ENCODE peak calls at places on chromosomes 3 and 15, in ten cellular contexts. E is SK-N-SH, T is HepG2, H is endothelial cell of umbilical vein, K is WTC11, B is A549, N is HCT116, L is GM12878, Q is H1, C is K562. U is an unnamed sample.
A peak's percentile ranks its signal among the peaks of the same experiment; 100 is the strongest.

GRCh38 chr3:11552289-11553264 is 91.1 kb downstream of the VGLL4 start:
- DNase-seq in B (no peak), Q (no peak), E (no peak), L (no peak), T (no peak), H (no peak), C (no peak), K (no peak), N (no peak), U (no peak)

GRCh38 chr3:41327718-41328117 is 128.4 kb downstream of the CTNNB1 start:
- DNase-seq in E (no peak), T (no peak), H (no peak), Q (no peak), K (no peak), L (no peak), C (no peak), N (no peak), B (no peak), U (no peak)

GRCh38 chr15:67670647-67671305 is 128.3 kb downstream of the MAP2K5 start:
- DNase-seq in C (peak; percentile 8), H (no peak), B (no peak), N (no peak), T (no peak), L (no peak), K (no peak), E (no peak), Q (no peak), U (no peak)

GRCh38 chr3:51718547-51719412 is 11.9 kb downstream of the GRM2 start:
- DNase-seq in N (peak; percentile 68), E (peak; percentile 89), L (peak; percentile 23), B (peak; percentile 70), T (peak; percentile 64), K (peak; percentile 92), Q (peak; percentile 69), C (peak; percentile 57), H (peak; percentile 30), U (peak; percentile 81)

GRCh38 chr3:165643433-165643824 is 193.8 kb downstream of the BCHE start:
- DNase-seq in N (no peak), Q (no peak), E (no peak), K (no peak), T (no peak), C (no peak), B (peak; percentile 5), L (no peak), H (no peak), U (no peak)

GRCh38 chr3:140386357-140387100 is 291.3 kb upstream of the TRIM42 start:
- DNase-seq in B (no peak), K (no peak), T (peak; percentile 23), L (no peak), E (no peak), C (no peak), Q (no peak), N (no peak), H (no peak), U (no peak)

GRCh38 chr15:65529754-65530317 is 427 bp upstream of the HACD3 start:
- DNase-seq in B (no peak), K (no peak), E (no peak), Q (no peak), C (no peak), L (no peak), T (no peak), N (no peak), H (no peak), U (no peak)

GRCh38 chr3:57992430-57993213 is 15.6 kb upstream of the FLNB start:
- DNase-seq in H (no peak), T (peak; percentile 96), N (no peak), Q (no peak), E (no peak), K (no peak), C (no peak), L (no peak), B (peak; percentile 72), U (no peak)

GRCh38 chr15:56042982-56043980 is 49.9 kb upstream of the NEDD4 start:
- DNase-seq in T (peak; percentile 52), B (no peak), N (no peak), H (no peak), L (peak; percentile 13), Q (no peak), K (no peak), E (no peak), C (no peak), U (peak; percentile 16)

GRCh38 chr15:101359365-101359947 is 64.4 kb upstream of the SNRPA1 start:
- DNase-seq in L (no peak), C (no peak), E (no peak), T (no peak), Q (no peak), H (no peak), B (no peak), N (no peak), K (no peak), U (no peak)

GRCh38 chr3:24220859-24221657 is 273.6 kb downstream of the THRB start:
- DNase-seq in B (peak; percentile 53), H (peak; percentile 79), N (no peak), K (no peak), C (no peak), Q (peak; percentile 19), E (no peak), L (no peak), T (no peak), U (no peak)
- TF ChIP-seq MAX in B (no peak), H (no peak), N (no peak), K (no peak), C (no peak), Q (no peak), E (peak; percentile 83), L (no peak), T (no peak), U (no peak)

DNA sequence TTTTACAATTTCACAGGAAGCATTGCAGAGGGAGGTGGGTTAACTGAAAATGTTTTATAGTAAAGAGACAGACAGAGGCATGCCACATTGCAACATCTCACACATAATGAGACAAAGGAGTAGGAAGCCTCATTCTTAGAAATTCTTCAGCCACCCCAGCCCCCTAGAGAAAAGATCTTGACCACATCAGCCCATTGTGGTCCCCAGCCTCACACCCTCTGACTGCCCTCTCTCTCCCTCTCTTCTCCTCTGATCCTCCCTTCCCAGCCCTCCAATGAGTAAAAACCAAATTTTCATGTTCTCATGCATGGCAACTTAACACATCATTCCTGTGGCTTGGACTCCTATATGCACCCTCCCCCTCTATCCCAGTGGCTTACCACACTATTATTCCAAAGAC is 174.1 kb downstream of the UACA start:
- DNase-seq in Q (no peak), T (no peak), H (no peak), L (no peak), N (no peak), C (no peak), B (no peak), E (no peak), K (no peak), U (peak; percentile 97)
- TF ChIP-seq MAX in Q (no peak), T (no peak), H (no peak), L (no peak), N (no peak), C (no peak), B (no peak), E (no peak), K (no peak), U (peak; percentile 85)

GRCh38 chr15:78415284-78415683 is 22.7 kb upstream of the IREB2 start:
- DNase-seq in Q (no peak), C (peak; percentile 27), B (peak; percentile 54), E (no peak), L (no peak), N (peak; percentile 28), H (peak; percentile 14), K (no peak), T (no peak), U (peak; percentile 31)
- TF ChIP-seq MAX in Q (no peak), C (no peak), B (no peak), E (no peak), L (no peak), N (no peak), H (no peak), K (no peak), T (no peak), U (no peak)

GRCh38 chr15:47212222-47213010 is 504.9 kb upstream of the SEMA6D start:
- DNase-seq in C (no peak), K (no peak), Q (no peak), H (no peak), E (no peak), N (no peak), L (no peak), B (no peak), T (no peak), U (no peak)
- TF ChIP-seq MAX in C (no peak), K (no peak), Q (no peak), H (no peak), E (no peak), N (no peak), L (no peak), B (no peak), T (no peak), U (no peak)

GRCh38 chr15:63944681-63944955 is 101.7 kb downstream of the DAPK2 start:
- DNase-seq in L (no peak), H (no peak), C (no peak), E (no peak), B (no peak), K (no peak), Q (no peak), T (no peak), N (no peak), U (no peak)

GRCh38 chr15:63943829-63944680 is 102.2 kb downstream of the DAPK2 start:
- DNase-seq in T (no peak), L (no peak), K (peak; percentile 1), N (no peak), E (no peak), Q (no peak), H (no peak), B (no peak), C (no peak), U (no peak)

GRCh38 chr15:63940956-63941620 is 105.2 kb downstream of the DAPK2 start:
- DNase-seq in Q (no peak), L (no peak), H (peak; percentile 26), T (no peak), E (peak; percentile 48), C (no peak), B (no peak), N (no peak), K (no peak), U (no peak)

GRCh38 chr15:63941698-63942465 is 104.4 kb downstream of the DAPK2 start:
- DNase-seq in E (no peak), N (no peak), L (no peak), T (no peak), Q (no peak), H (no peak), K (no peak), B (no peak), C (no peak), U (no peak)

DNA sequence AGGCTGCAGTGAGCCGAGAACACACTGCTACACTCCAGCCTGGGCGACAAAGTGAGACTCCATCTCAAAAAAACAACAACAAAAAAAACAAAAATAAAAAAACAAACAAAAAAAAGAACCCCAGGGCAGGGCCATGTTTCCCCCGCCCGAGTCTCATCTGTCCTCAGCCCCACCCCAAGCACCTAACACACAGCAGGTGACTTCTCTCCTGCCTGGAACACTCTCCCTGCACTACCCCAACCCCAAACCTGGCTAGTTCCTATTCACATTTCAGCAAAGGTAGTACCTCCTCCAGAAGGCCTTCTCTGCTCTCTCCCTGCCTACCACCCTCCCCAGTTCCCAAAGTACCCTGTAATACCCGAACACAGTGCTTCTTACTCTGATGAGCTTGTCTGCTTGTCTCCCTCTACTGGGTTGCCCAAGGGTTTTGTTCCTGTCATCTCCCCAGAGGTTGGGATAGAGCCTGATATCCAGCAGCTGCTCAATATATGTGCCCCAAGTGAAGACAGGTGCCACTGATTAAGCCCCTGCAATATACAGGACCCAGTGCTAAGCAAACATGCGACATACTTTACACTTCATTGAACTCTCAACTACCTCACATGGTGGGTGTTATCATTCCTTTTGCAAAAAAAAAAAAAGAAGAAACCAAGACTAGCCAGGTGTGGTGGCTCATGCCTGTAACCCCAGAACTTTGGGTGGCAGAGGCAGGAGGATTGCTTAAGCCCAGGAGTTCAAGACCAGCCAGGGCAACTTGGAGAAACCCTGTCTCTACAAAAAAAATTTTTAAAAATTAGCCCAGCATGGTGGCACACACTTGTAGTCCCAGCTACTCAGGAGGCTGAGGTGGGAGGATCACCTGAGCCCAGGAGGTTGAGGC is 103.6 kb downstream of the DAPK2 start:
- DNase-seq in E (no peak), H (no peak), T (no peak), B (no peak), N (no peak), K (peak; percentile 3), Q (no peak), L (peak; percentile 16), C (no peak), U (no peak)
- TF ChIP-seq MAX in E (no peak), H (no peak), T (no peak), B (no peak), N (no peak), K (no peak), Q (no peak), L (no peak), C (no peak), U (no peak)